ENCODE peak calls at places on chromosomes 2 and 18, in ten cellular contexts. M is CD4-positive, alpha-beta T cell; J is activated naive CD4-positive, alpha-beta T cell; H is NCI-H1048; C is HepG2; T is epithelial cell of esophagus; S is HEK293T; D is left ventricle myocardium inferior; A is T-helper 9 cell; V is activated CD4-positive, alpha-beta T cell treated with anti-CD3 and anti-CD28 coated beads for 48 hours. E is an unnamed sample.

GRCh38 chr2:71788601-71789240 is 335.4 kb downstream of the DYSF start:
- DNase-seq in M (no peak), J (no peak), H (no peak), C (no peak), T (no peak), S (no peak), D (no peak), A (no peak), V (no peak), E (no peak)

GRCh38 chr18:2486426-2486825 is 84.9 kb downstream of the METTL4 start:
- DNase-seq in M (no peak), J (no peak), H (no peak), C (no peak), T (no peak), S (no peak), D (no peak), A (no peak), V (no peak), E (no peak)

GRCh38 chr2:172655091-172655837 is 80.4 kb upstream of the RAPGEF4 start:
- DNase-seq in M (no peak), J (no peak), H (no peak), C (no peak), T (peak; percentile 54), S (no peak), D (no peak), A (no peak), V (no peak), E (peak; percentile 80)

GRCh38 chr2:39099311-39099710 is 21.5 kb downstream of the SOS1 start:
- DNase-seq in M (no peak), J (no peak), H (no peak), C (no peak), T (no peak), S (no peak), D (no peak), A (no peak), V (no peak), E (no peak)

GRCh38 chr18:3360211-3360610 is 89.8 kb upstream of the TGIF1 start:
- DNase-seq in M (no peak), J (no peak), H (no peak), C (peak; percentile 49), T (no peak), S (no peak), D (no peak), A (no peak), V (no peak), E (no peak)

GRCh38 chr18:48023334-48024008 is 93.0 kb upstream of the SMAD2 start:
- DNase-seq in M (no peak), J (no peak), H (no peak), C (peak; percentile 13), T (peak; percentile 88), S (peak; percentile 50), D (no peak), A (no peak), V (peak; percentile 44), E (peak; percentile 83)

GRCh38 chr2:201931475-201931874 is 102.2 kb upstream of the FZD7 start:
- DNase-seq in M (no peak), J (no peak), H (no peak), C (no peak), T (no peak), S (no peak), D (no peak), A (no peak), V (no peak), E (no peak)

GRCh38 chr2:188798159-188798558 is 176.0 kb upstream of the COL3A1 start:
- DNase-seq in M (no peak), J (no peak), H (no peak), C (no peak), T (no peak), S (no peak), D (no peak), A (no peak), V (no peak), E (no peak)

GRCh38 chr18:68826111-68826510 is 28.2 kb downstream of the CCDC102B start:
- DNase-seq in M (no peak), J (no peak), H (no peak), C (no peak), T (no peak), S (no peak), D (no peak), A (no peak), V (no peak), E (peak; percentile 27)

GRCh38 chr2:7794916-7795315 is 877.7 kb downstream of the RNF144A start:
- DNase-seq in M (no peak), J (no peak), H (no peak), C (no peak), T (no peak), S (no peak), D (no peak), A (no peak), V (no peak), E (no peak)

GRCh38 chr18:67386028-67386427 is 130.5 kb downstream of the DSEL start:
- DNase-seq in M (no peak), J (no peak), H (no peak), C (peak; percentile 77), T (no peak), S (no peak), D (no peak), A (no peak), V (no peak), E (peak; percentile 30)

GRCh38 chr2:239236808-239237205 is 164.0 kb downstream of the HDAC4 start:
- DNase-seq in M (no peak), J (no peak), H (no peak), C (no peak), T (no peak), S (no peak), D (no peak), A (no peak), V (no peak), E (no peak)

GRCh38 chr2:608711-609110 is 68.5 kb downstream of the TMEM18 start:
- DNase-seq in M (no peak), J (no peak), H (no peak), C (no peak), T (no peak), S (no peak), D (no peak), A (no peak), V (no peak), E (no peak)

GRCh38 chr2:214593723-214594122 is 182.9 kb downstream of the VWC2L start:
- DNase-seq in M (no peak), J (no peak), H (no peak), C (peak; percentile 53), T (peak; percentile 38), S (peak; percentile 9), D (no peak), A (no peak), V (no peak), E (peak; percentile 91)

GRCh38 chr18:46497129-46497528 is 159.9 kb downstream of the LOXHD1 start:
- DNase-seq in M (no peak), J (no peak), H (no peak), C (peak; percentile 10), T (peak; percentile 56), S (peak; percentile 21), D (peak; percentile 27), A (no peak), V (peak; percentile 54), E (peak; percentile 57)

GRCh38 chr2:220228310-220229006 is 601.0 kb downstream of the SLC4A3 start:
- DNase-seq in M (no peak), J (no peak), H (no peak), C (peak; percentile 27), T (peak; percentile 82), S (peak; percentile 6), D (no peak), A (no peak), V (no peak), E (peak; percentile 96)

GRCh38 chr2:158618859-158619490 is 162.2 kb downstream of the PKP4 start:
- DNase-seq in M (no peak), J (no peak), H (no peak), C (peak; percentile 32), T (peak; percentile 64), S (no peak), D (no peak), A (no peak), V (no peak), E (no peak)

GRCh38 chr18:22999212-22999611 is 66.1 kb downstream of the RBBP8 start:
- DNase-seq in M (no peak), J (no peak), H (no peak), C (no peak), T (no peak), S (no peak), D (no peak), A (no peak), V (no peak), E (peak; percentile 63)

GRCh38 chr2:155703048-155703447 is 629.5 kb downstream of the NR4A2 start:
- DNase-seq in M (no peak), J (no peak), H (no peak), C (no peak), T (no peak), S (no peak), D (no peak), A (no peak), V (no peak), E (no peak)